ENCODE peak calls at places on chromosomes 2 and 18, in eight cellular contexts. R is BE2C, A is neuronal stem cell, N is right lobe of liver, C is PC-3, J is hepatocyte, M is aorta, O is lower lobe of right lung. X is an unnamed sample. For H3K36me3, the result is how much of the 10 kb centered on the place peaks cover.

GRCh38 chr18:6482198-6482977 is 67.7 kb upstream of the L3MBTL4 start:
- DNase-seq in R (peak), A (peak), N (peak), C (peak), J (peak), M (peak), O (peak), X (peak)

GRCh38 chr2:240169486-240170353 is 29.3 kb upstream of the OTOS start:
- DNase-seq in R (no peak), A (no peak), N (no peak), C (no peak), J (no peak), M (peak), O (no peak), X (no peak)

GRCh38 chr2:202510911-202511310 is 123.9 kb upstream of the FAM117B start:
- DNase-seq in R (no peak), A (no peak), N (no peak), C (no peak), J (no peak), M (no peak), O (no peak), X (peak)

GRCh38 chr2:19649785-19650380 is 251.9 kb downstream of the TTC32 start:
- DNase-seq in R (no peak), A (no peak), N (no peak), C (peak), J (peak), M (peak), O (no peak), X (peak)

GRCh38 chr2:10372195-10372861 is 69.6 kb downstream of the HPCAL1 start:
- DNase-seq in R (no peak), A (no peak), N (no peak), C (no peak), J (no peak), M (no peak), O (no peak), X (no peak)

GRCh38 chr2:20015482-20016083 is 3.1 kb upstream of the MATN3 start:
- DNase-seq in R (no peak), A (peak), N (no peak), C (peak), J (peak), M (no peak), O (no peak), X (peak)

GRCh38 chr2:44329343-44329742 is 32.0 kb downstream of the PREPL start:
- DNase-seq in R (no peak), A (no peak), N (no peak), C (no peak), J (no peak), M (no peak), O (no peak), X (no peak)

GRCh38 chr18:42074704-42075103 is 119.7 kb downstream of the PIK3C3 start:
- DNase-seq in R (no peak), A (no peak), N (no peak), C (no peak), J (no peak), M (no peak), O (no peak), X (no peak)

GRCh38 chr2:191155608-191156071 is 4.8 kb upstream of the STAT4 start:
- DNase-seq in R (no peak), A (no peak), N (no peak), C (peak), J (peak), M (no peak), O (no peak), X (peak)

GRCh38 chr2:69499242-69499641 is 62.0 kb upstream of the NFU1 start:
- DNase-seq in R (no peak), A (no peak), N (no peak), C (no peak), J (no peak), M (no peak), O (no peak), X (no peak)

GRCh38 chr2:210913461-210913860 is 357.1 kb downstream of the CPS1 start:
- DNase-seq in R (no peak), A (no peak), N (no peak), C (no peak), J (no peak), M (no peak), O (no peak), X (no peak)

GRCh38 chr2:9310390-9310789 is 103.8 kb downstream of the ASAP2 start:
- DNase-seq in R (no peak), A (no peak), N (no peak), C (peak), J (peak), M (peak), O (no peak), X (peak)

GRCh38 chr2:44053456-44053855 is 57.7 kb upstream of the LRPPRC start:
- DNase-seq in R (no peak), A (no peak), N (no peak), C (no peak), J (no peak), M (no peak), O (no peak), X (no peak)

GRCh38 chr2:175167076-175167791 is 769 bp downstream of the ATF2 start:
- DNase-seq in R (peak), A (no peak), N (peak), C (no peak), J (peak), M (peak), O (peak), X (no peak)

GRCh38 chr2:70233892-70234291 is 14.5 kb downstream of the TIA1 start:
- DNase-seq in R (no peak), A (no peak), N (no peak), C (no peak), J (peak), M (no peak), O (no peak), X (no peak)

GRCh38 chr2:26485099-26485498 is 7.2 kb upstream of the OTOF start:
- DNase-seq in R (no peak), A (no peak), N (no peak), C (no peak), J (no peak), M (no peak), O (no peak), X (no peak)

GRCh38 chr2:160429248-160430000 is 64.2 kb downstream of the RBMS1 start:
- DNase-seq in R (no peak), A (no peak), N (no peak), C (peak), J (peak), M (no peak), O (no peak), X (peak)

GRCh38 chr2:8408560-8409460 is 273.0 kb upstream of the ID2 start:
- DNase-seq in R (no peak), A (no peak), N (no peak), C (no peak), J (no peak), M (no peak), O (no peak), X (no peak)

GRCh38 chr2:126496493-126496892 is 159.5 kb upstream of the GYPC start:
- DNase-seq in R (no peak), A (no peak), N (no peak), C (no peak), J (no peak), M (no peak), O (no peak), X (no peak)

GRCh38 chr2:113977660-113978523 is 88.0 kb downstream of the ACTR3 start:
- DNase-seq in R (peak), A (peak), N (no peak), C (peak), J (peak), M (no peak), O (no peak), X (peak)

GRCh38 chr2:107107351-107107750 is 221.4 kb upstream of the ST6GAL2 start:
- DNase-seq in R (no peak), A (no peak), N (no peak), C (no peak), J (no peak), M (no peak), O (no peak), X (no peak)

GRCh38 chr2:170434900-170435640 is 257.1 kb downstream of the MYO3B start:
- DNase-seq in R (no peak), A (no peak), N (no peak), C (no peak), J (no peak), M (no peak), O (no peak), X (no peak)

GRCh38 chr2:224934542-224935188 is 107.6 kb downstream of the DOCK10 start:
- DNase-seq in R (no peak), A (no peak), N (no peak), C (peak), J (no peak), M (no peak), O (no peak), X (no peak)

GRCh38 chr2:46275995-46276394 is 21.2 kb upstream of the EPAS1 start:
- DNase-seq in R (peak), A (no peak), N (peak), C (no peak), J (no peak), M (peak), O (peak), X (no peak)

GRCh38 chr2:200705305-200705985 is 106.3 kb upstream of the BZW1 start:
- DNase-seq in R (no peak), A (peak), N (no peak), C (no peak), J (no peak), M (no peak), O (no peak), X (no peak)

GRCh38 chr2:11228692-11229091 is 73.4 kb downstream of the SLC66A3 start:
- DNase-seq in R (no peak), A (no peak), N (no peak), C (no peak), J (no peak), M (no peak), O (no peak), X (no peak)

GRCh38 chr2:20925265-20925889 is 102.5 kb upstream of the LDAH start:
- DNase-seq in R (no peak), A (peak), N (no peak), C (no peak), J (peak), M (no peak), O (no peak), X (no peak)

GRCh38 chr2:120922571-120923332 is 187.1 kb downstream of the GLI2 start:
- DNase-seq in R (no peak), A (no peak), N (no peak), C (no peak), J (no peak), M (peak), O (no peak), X (no peak)

GRCh38 chr2:1493361-1494126 is 80.3 kb downstream of the TPO start:
- DNase-seq in R (no peak), A (no peak), N (no peak), C (no peak), J (no peak), M (no peak), O (no peak), X (no peak)

GRCh38 chr2:207472343-207473202 is 57.2 kb upstream of the CREB1 start:
- DNase-seq in R (no peak), A (no peak), N (no peak), C (no peak), J (no peak), M (no peak), O (no peak), X (peak)

DNA sequence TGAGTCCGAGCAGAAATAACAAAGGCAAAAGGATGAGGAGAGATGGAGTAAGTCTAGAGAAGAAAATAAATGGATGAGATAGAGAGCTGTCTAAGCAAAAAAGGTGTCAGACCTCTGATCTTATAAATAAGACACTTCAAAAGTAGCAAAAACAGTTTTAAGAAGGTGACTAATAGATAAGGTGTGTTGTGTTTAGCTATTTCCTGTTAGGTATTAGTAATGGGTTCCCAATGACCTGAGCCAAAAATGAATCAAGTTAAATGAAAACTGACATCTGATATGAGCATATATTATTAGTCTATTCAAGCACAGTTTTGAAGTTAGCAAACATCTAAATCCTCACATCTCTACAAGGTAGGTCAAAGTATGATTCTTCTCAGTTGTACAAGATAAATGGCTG is 10.6 kb downstream of the SUPT7L start:
- DNase-seq in R (no peak), A (no peak), N (no peak), C (peak), J (no peak), M (no peak), O (no peak), X (peak)
- H3K36me3 ChIP-seq in R (half or more), A (under half), N (half or more), C (half or more), J (under half), M (under half), O (half or more), X (under half)

GRCh38 chr18:72119082-72119481 is 425.1 kb downstream of the CBLN2 start:
- DNase-seq in R (no peak), A (no peak), N (no peak), C (peak), J (no peak), M (no peak), O (no peak), X (no peak)
- H3K36me3 ChIP-seq in R (under half), A (under half), N (under half), C (under half), J (under half), M (under half), O (under half), X (under half)

GRCh38 chr2:85032621-85033020 is 61.7 kb downstream of the KCMF1 start:
- DNase-seq in R (no peak), A (no peak), N (no peak), C (peak), J (no peak), M (no peak), O (no peak), X (no peak)
- H3K36me3 ChIP-seq in R (under half), A (under half), N (under half), C (half or more), J (under half), M (under half), O (half or more), X (under half)

GRCh38 chr18:58748899-58749595 is 77.8 kb downstream of the MALT1 start:
- DNase-seq in R (no peak), A (no peak), N (no peak), C (no peak), J (no peak), M (no peak), O (no peak), X (no peak)
- H3K36me3 ChIP-seq in R (under half), A (under half), N (under half), C (half or more), J (under half), M (under half), O (half or more), X (under half)

GRCh38 chr2:206051912-206052311 is 34.1 kb downstream of the INO80D start:
- DNase-seq in R (no peak), A (no peak), N (no peak), C (no peak), J (no peak), M (no peak), O (no peak), X (no peak)

GRCh38 chr2:206056286-206056685 is 29.7 kb downstream of the INO80D start:
- DNase-seq in R (no peak), A (no peak), N (no peak), C (no peak), J (no peak), M (no peak), O (no peak), X (no peak)

GRCh38 chr2:206049387-206049786 is 36.6 kb downstream of the INO80D start:
- DNase-seq in R (no peak), A (no peak), N (no peak), C (no peak), J (no peak), M (no peak), O (no peak), X (no peak)

GRCh38 chr2:206054952-206055351 is 31.0 kb downstream of the INO80D start:
- DNase-seq in R (no peak), A (no peak), N (no peak), C (no peak), J (no peak), M (no peak), O (no peak), X (no peak)
- H3K36me3 ChIP-seq in R (under half), A (under half), N (under half), C (under half), J (under half), M (under half), O (under half), X (under half)

GRCh38 chr2:238031749-238032148 is 29.1 kb upstream of the SCLY start:
- DNase-seq in R (no peak), A (no peak), N (no peak), C (no peak), J (no peak), M (no peak), O (no peak), X (no peak)
- H3K36me3 ChIP-seq in R (under half), A (under half), N (under half), C (under half), J (under half), M (under half), O (half or more), X (under half)

GRCh38 chr2:112108238-112108832 is 29.9 kb upstream of the FBLN7 start:
- DNase-seq in R (no peak), A (no peak), N (no peak), C (no peak), J (no peak), M (no peak), O (no peak), X (no peak)
- H3K36me3 ChIP-seq in R (under half), A (under half), N (under half), C (half or more), J (under half), M (under half), O (half or more), X (under half)

GRCh38 chr2:241629762-241630435 is 7.1 kb downstream of the THAP4 start:
- DNase-seq in R (no peak), A (no peak), N (no peak), C (no peak), J (no peak), M (no peak), O (no peak), X (no peak)
- H3K36me3 ChIP-seq in R (half or more), A (under half), N (under half), C (under half), J (under half), M (under half), O (half or more), X (under half)

GRCh38 chr2:73532381-73532780 is 109.8 kb downstream of the NAT8 start:
- DNase-seq in R (no peak), A (no peak), N (no peak), C (no peak), J (no peak), M (no peak), O (no peak), X (no peak)

DNA sequence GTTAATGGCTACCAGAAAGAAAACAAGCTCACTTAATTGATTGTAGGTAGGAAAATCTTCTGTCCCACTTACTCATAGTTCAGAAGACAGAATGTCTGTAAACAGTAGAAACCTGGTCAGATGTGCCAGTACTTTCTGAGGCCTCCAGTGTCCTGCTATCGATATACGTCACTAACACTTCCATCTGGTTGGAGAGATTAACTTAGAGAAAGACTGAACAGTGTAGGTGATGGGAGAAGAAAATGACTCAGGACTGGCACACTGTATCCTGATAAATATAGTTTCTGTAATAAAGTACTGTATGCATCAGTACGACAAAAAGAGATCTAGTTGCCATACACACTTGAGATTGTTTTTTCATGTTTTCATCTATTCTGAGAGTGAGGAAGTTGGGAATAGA is 106.1 kb downstream of the NAT8 start:
- DNase-seq in R (no peak), A (no peak), N (no peak), C (no peak), J (no peak), M (no peak), O (no peak), X (no peak)
- H3K36me3 ChIP-seq in R (under half), A (under half), N (under half), C (under half), J (under half), M (under half), O (under half), X (under half)

X was measured in bronchial epithelial cell.